ENCODE peak calls at places on chromosomes 16 and 17, in seven cellular contexts. Y is vagina, K is HCT116, J is GM23338, E is prostate gland, D is stomach, T is breast epithelium. W is an unnamed sample. For H3K4me1, the result is how much of the 10 kb centered on the place peaks cover.

GRCh38 chr16:21158208-21159110 is at the start of gene LDAF1:
- DNase-seq in J (peak), T (peak), Y (peak), D (peak), E (peak), K (peak), W (peak)

GRCh38 chr16:73171901-73172619 is 124.1 kb upstream of the ZFHX3 start:
- DNase-seq in K (no peak), T (no peak), J (no peak), D (no peak), E (no peak), Y (no peak), W (no peak)

GRCh38 chr16:23071202-23072083 is 77.8 kb downstream of the USP31 start:
- DNase-seq in K (no peak), T (no peak), Y (no peak), J (no peak), D (no peak), E (no peak), W (no peak)

GRCh38 chr16:69482410-69482951 is 58.1 kb downstream of the CYB5B start:
- DNase-seq in D (peak), K (no peak), J (no peak), Y (no peak), T (peak), E (peak), W (no peak)

GRCh38 chr16:89187337-89188063 is 12.8 kb downstream of the SLC22A31 start:
- DNase-seq in J (no peak), Y (no peak), T (no peak), K (no peak), E (no peak), D (no peak), W (peak)

GRCh38 chr16:85157372-85157771 is 45.1 kb upstream of the CIBAR2 start:
- DNase-seq in T (no peak), D (no peak), E (no peak), K (no peak), Y (no peak), J (no peak), W (no peak)

GRCh38 chr16:64654137-64654652 is 467.7 kb downstream of the CDH11 start:
- DNase-seq in T (no peak), E (no peak), Y (no peak), K (no peak), D (no peak), J (no peak), W (no peak)

GRCh38 chr17:13462161-13462560 is 139.6 kb downstream of the HS3ST3A1 start:
- DNase-seq in E (no peak), K (no peak), D (no peak), J (no peak), Y (no peak), T (no peak), W (no peak)

DNA sequence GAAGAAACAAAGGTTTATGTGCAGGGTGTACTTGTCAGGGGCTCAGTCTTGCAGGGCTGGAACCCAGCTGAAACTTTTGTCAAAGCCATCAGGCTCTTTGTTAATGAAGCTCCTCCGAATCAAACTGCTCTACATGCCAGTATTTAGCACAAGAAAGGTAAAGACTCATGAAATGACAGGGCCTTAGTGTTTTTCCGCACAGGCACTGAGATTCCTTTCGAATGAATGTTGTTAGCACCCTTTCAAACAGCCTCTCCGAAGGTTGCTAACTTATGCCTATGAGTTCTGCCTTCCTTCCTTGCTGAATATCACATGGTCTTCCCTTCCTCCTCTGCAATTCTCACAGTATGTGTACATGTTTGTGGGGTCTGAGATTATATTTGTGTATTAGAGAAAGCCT is 159.7 kb upstream of the ASIC2 start:
- DNase-seq in K (no peak), T (no peak), Y (no peak), D (no peak), E (no peak), J (peak), W (no peak)
- TF ChIP-seq POLR2AphosphoS5 in K (no peak), T (no peak), Y (no peak), D (no peak), E (no peak), J (no peak), W (no peak)

GRCh38 chr17:79892457-79893236 is 53.4 kb upstream of the CBX4 start:
- DNase-seq in D (peak), E (peak), Y (no peak), J (no peak), T (peak), K (no peak), W (peak)

GRCh38 chr17:79899584-79899983 is 60.3 kb upstream of the CBX4 start:
- DNase-seq in K (no peak), T (no peak), D (no peak), J (no peak), E (no peak), Y (no peak), W (no peak)

GRCh38 chr17:79902146-79902791 is 63.0 kb upstream of the CBX4 start:
- DNase-seq in D (no peak), T (peak), E (no peak), J (peak), Y (no peak), K (no peak), W (peak)

GRCh38 chr17:79901131-79901530 is 61.9 kb upstream of the CBX4 start:
- DNase-seq in K (no peak), E (no peak), J (no peak), Y (no peak), T (peak), D (no peak), W (peak)

GRCh38 chr17:79897243-79898063 is 58.2 kb upstream of the CBX4 start:
- DNase-seq in E (peak), D (no peak), K (no peak), J (no peak), T (peak), Y (no peak), W (peak)
- TF ChIP-seq CTCF in E (no peak), D (no peak), K (peak), J (no peak), T (no peak), Y (no peak), W (no peak)

DNA sequence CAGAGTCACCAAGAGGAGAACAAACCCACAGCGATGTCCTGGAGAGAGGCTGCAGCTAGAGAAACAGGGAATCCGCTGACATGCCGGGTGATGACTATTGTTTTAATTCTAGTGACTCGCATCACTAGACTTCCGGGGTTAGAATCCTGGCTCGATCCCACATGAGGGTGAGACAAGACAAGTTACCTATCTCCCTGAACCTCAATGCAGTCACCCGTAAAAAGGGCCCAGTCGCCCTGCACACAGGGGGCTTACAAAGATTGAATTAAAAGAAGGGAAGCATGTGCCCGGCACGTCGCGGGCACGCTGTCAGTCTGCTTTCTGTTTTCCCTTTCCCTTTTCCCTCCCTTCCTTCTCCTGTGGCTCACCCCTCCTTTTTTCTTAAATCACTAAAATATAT is 212.9 kb upstream of the FOXF1 start:
- DNase-seq in D (no peak), J (no peak), E (no peak), Y (no peak), T (no peak), K (no peak), W (no peak)
- H3K4me1 ChIP-seq in D (under half), J (under half), E (under half), Y (under half), T (under half), K (under half), W (under half)

GRCh38 chr16:15776572-15776971 is 80.3 kb downstream of the MYH11 start:
- DNase-seq in E (no peak), K (no peak), Y (no peak), T (no peak), J (no peak), D (no peak), W (peak)

GRCh38 chr16:15779664-15780351 is 77.0 kb downstream of the MYH11 start:
- DNase-seq in E (no peak), Y (no peak), J (no peak), K (no peak), D (no peak), T (no peak), W (peak)

GRCh38 chr16:15778999-15779614 is 77.7 kb downstream of the MYH11 start:
- DNase-seq in D (no peak), T (no peak), Y (no peak), K (no peak), E (no peak), J (no peak), W (no peak)

GRCh38 chr16:15777533-15778203 is 79.2 kb downstream of the MYH11 start:
- DNase-seq in E (peak), J (peak), D (no peak), K (peak), T (no peak), Y (no peak), W (peak)

GRCh38 chr16:15778204-15778743 is 78.6 kb downstream of the MYH11 start:
- DNase-seq in Y (no peak), E (no peak), K (no peak), T (no peak), J (no peak), D (no peak), W (no peak)
- TF ChIP-seq POLR2AphosphoS5 in Y (no peak), E (no peak), K (no peak), T (no peak), J (no peak), D (no peak), W (no peak)

GRCh38 chr16:2785101-2785991 is 2.0 kb downstream of the PRSS33 start:
- DNase-seq in K (no peak), T (peak), E (no peak), Y (no peak), D (no peak), J (peak), W (peak)
- TF ChIP-seq CTCF in K (peak), T (no peak), E (no peak), Y (no peak), D (no peak), J (peak), W (no peak)

DNA sequence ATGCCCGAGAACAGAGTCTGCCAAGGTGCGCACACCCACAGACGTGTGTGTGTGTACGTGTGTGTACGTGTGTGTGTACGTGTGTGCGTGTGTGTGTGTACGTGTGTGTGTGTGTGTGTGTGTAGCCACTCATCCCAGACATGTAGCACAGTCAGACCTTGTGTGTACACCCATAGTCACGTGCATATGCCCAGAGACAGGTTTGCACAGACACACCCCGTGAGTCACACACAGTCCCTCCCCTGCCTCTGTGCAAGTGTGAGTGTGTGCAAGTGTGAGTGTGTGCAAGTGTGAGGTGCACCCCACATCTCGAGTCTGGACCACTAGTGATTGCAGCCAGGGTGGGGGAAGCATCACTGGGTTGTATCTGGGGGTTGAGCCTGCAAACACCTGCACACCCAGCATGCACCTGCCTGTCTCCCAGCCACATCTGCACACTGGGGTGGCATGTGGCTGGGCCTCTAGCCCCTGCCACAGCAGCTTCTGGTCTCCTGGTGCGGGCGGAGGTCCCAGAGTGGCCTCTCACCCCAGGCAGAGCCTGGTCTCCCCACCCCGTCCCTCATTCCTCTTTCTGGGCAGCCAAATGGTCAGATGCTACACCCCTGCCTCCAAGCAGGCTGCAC is 23.6 kb downstream of the BAHCC1 start:
- DNase-seq in E (no peak), T (no peak), D (no peak), K (no peak), J (no peak), Y (no peak), W (no peak)
- H3K4me1 ChIP-seq in E (under half), T (under half), D (half or more), K (half or more), J (under half), Y (half or more), W (under half)

GRCh38 chr16:5665770-5666169 is 568.2 kb upstream of the EEF2KMT start:
- DNase-seq in T (no peak), D (no peak), J (no peak), K (no peak), Y (no peak), E (no peak), W (no peak)
- TF ChIP-seq POLR2AphosphoS5 in T (no peak), D (no peak), J (no peak), K (no peak), Y (no peak), E (no peak), W (no peak)

GRCh38 chr17:58096892-58097291 is 13.7 kb downstream of the DYNLL2 start:
- DNase-seq in J (peak), E (no peak), K (no peak), T (no peak), Y (no peak), D (no peak), W (no peak)
- TF ChIP-seq CTCF in J (peak), E (no peak), K (peak), T (no peak), Y (no peak), D (no peak), W (no peak)

W was measured in spleen.